ENCODE peak calls at places on chromosomes 11 and 22, in six cellular contexts. B is GM12878, V is HepG2, I is SK-N-SH, L is HCT116, Y is H1. T is an unnamed sample.
A peak's percentile ranks its signal among the peaks of the same experiment; 100 is the strongest.

GRCh38 chr22:45051419-45051818 is 41.6 kb upstream of the PHF21B start:
- DNase-seq in B (no peak), I (no peak), L (no peak), V (no peak), Y (no peak), T (no peak)

GRCh38 chr11:70544774-70545625 is 146.7 kb downstream of the CTTN start:
- DNase-seq in Y (no peak), I (no peak), V (no peak), L (no peak), B (no peak), T (no peak)

GRCh38 chr11:122319842-122320555 is 204.0 kb upstream of the BLID start:
- DNase-seq in L (no peak), V (no peak), B (no peak), I (no peak), Y (no peak), T (no peak)

GRCh38 chr11:106961518-106961917 is 56.8 kb downstream of the GUCY1A2 start:
- DNase-seq in L (no peak), B (no peak), V (no peak), I (no peak), Y (no peak), T (no peak)

GRCh38 chr11:5476184-5476819 is 12.2 kb upstream of the OR52D1 start:
- DNase-seq in L (peak; percentile 38), V (peak; percentile 36), Y (no peak), B (no peak), I (peak; percentile 53), T (peak; percentile 7)

GRCh38 chr11:118164885-118165284 is 11.6 kb downstream of the SCN2B start:
- DNase-seq in I (no peak), L (no peak), Y (no peak), V (no peak), B (no peak), T (no peak)

GRCh38 chr11:14902650-14903350 is 10.8 kb upstream of the CYP2R1 start:
- DNase-seq in I (no peak), L (no peak), B (no peak), Y (no peak), V (no peak), T (no peak)

GRCh38 chr22:36339171-36340065 is 48.3 kb downstream of the MYH9 start:
- DNase-seq in V (no peak), L (no peak), Y (no peak), I (no peak), B (no peak), T (no peak)

GRCh38 chr11:31641477-31642062 is 132.0 kb downstream of the ELP4 start:
- DNase-seq in Y (peak; percentile 59), L (peak; percentile 39), I (peak; percentile 5), V (peak; percentile 40), B (no peak), T (peak; percentile 6)

GRCh38 chr11:101336858-101337257 is 207.2 kb upstream of the PGR start:
- DNase-seq in Y (no peak), I (no peak), V (no peak), L (no peak), B (no peak), T (no peak)

GRCh38 chr11:22337571-22338464 is at the start of gene SLC17A6:
- DNase-seq in Y (peak; percentile 77), I (no peak), B (no peak), V (peak; percentile 21), L (no peak), T (peak; percentile 41)

GRCh38 chr11:83572521-83572920 is 286.4 kb upstream of the CCDC90B start:
- DNase-seq in Y (no peak), I (no peak), L (no peak), B (no peak), V (no peak), T (no peak)

GRCh38 chr11:79419120-79419519 is 21.7 kb downstream of the TENM4 start:
- DNase-seq in Y (no peak), B (no peak), I (no peak), L (peak; percentile 50), V (peak; percentile 7), T (no peak)

GRCh38 chr11:95776859-95777258 is 12.7 kb downstream of the FAM76B start:
- DNase-seq in B (no peak), I (no peak), V (no peak), Y (no peak), L (no peak), T (no peak)
- TF ChIP-seq JUND in B (no peak), I (no peak), V (no peak), Y (no peak), L (no peak), T (no peak)

GRCh38 chr11:33844236-33844635 is 47.6 kb downstream of the LMO2 start:
- DNase-seq in L (no peak), Y (no peak), V (no peak), I (no peak), B (no peak), T (no peak)

GRCh38 chr11:33847251-33847650 is 44.6 kb downstream of the LMO2 start:
- DNase-seq in L (no peak), Y (no peak), B (no peak), V (no peak), I (no peak), T (no peak)

GRCh38 chr11:33843018-33843417 is 48.9 kb downstream of the LMO2 start:
- DNase-seq in I (no peak), B (no peak), Y (no peak), V (no peak), L (no peak), T (no peak)

GRCh38 chr11:33842236-33842915 is 49.5 kb downstream of the LMO2 start:
- DNase-seq in Y (no peak), I (peak; percentile 53), V (no peak), B (no peak), L (no peak), T (no peak)
- TF ChIP-seq JUND in Y (no peak), I (no peak), V (no peak), B (no peak), L (no peak), T (no peak)

DNA sequence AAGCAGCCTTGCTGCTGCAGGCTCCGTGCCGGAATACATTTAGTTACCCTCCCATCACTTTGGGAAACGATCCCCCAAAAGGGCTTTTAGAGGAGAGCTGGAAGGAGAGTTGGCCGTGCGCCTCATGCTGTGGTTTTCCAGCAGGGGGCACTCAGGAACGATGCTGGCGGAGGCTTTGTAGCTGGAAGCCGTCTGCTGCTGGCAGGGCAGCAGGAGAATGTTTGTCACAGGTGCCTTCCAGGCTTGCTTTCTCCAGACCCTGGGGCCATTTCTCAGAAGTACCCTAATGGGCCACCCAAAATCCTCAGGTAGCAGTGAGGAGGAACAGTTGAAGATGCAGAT is 30.0 kb upstream of the CABP7 start:
- DNase-seq in B (no peak), I (peak; percentile 79), L (no peak), Y (peak; percentile 86), V (peak; percentile 24), T (peak; percentile 39)
- TF ChIP-seq JUND in B (no peak), I (no peak), L (no peak), Y (peak; percentile 13), V (no peak), T (no peak)

GRCh38 chr11:1870326-1870696 is 17.4 kb downstream of the LSP1 start:
- DNase-seq in L (no peak), Y (no peak), B (no peak), V (no peak), I (no peak), T (no peak)
- TF ChIP-seq JUND in L (no peak), Y (no peak), B (no peak), V (no peak), I (no peak), T (no peak)

DNA sequence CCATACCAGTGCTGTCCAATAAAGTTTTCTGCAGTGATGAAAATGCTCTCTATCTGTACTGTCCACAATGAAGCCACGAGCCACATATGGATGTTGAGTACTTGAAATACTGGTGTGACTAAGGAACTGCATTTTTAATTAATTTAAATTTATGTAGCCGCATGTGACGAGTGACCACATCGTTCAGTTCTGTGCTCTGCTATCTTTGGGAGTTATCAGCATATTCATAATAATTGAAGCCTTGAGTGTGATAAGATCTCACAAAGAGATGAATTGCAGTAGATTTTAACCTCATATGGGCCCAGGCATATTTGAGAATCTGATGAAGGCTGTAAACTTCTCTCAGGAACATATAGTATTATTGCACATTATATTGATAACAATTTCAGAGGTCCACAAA is 40.8 kb downstream of the GRAMD1B start:
- DNase-seq in Y (no peak), V (no peak), L (no peak), B (no peak), I (no peak), T (no peak)
- TF ChIP-seq JUND in Y (no peak), V (no peak), L (no peak), B (no peak), I (no peak), T (no peak)

DNA sequence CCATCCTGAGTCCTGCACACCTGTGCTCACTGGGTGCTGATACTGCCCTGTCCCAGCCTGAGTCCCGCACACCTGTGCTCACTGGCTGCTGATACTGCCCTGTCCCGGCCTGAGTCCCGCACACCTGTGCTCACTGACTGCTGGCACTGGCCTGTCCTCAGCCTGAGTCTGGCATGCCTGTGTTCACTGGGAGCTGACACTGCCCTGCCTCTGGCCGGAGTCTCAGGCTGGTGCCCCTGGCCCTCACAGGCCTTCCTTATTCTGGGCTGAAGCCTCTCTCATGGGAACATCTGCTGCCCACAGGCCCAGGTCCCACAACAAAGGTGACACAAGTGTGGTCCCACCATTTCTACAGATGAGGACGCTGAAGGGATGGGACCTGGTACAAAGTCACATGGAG is 115.1 kb downstream of the MPPED1 start:
- DNase-seq in V (no peak), B (no peak), Y (no peak), L (no peak), I (no peak), T (no peak)
- TF ChIP-seq JUND in V (no peak), B (no peak), Y (no peak), L (no peak), I (no peak), T (no peak)

DNA sequence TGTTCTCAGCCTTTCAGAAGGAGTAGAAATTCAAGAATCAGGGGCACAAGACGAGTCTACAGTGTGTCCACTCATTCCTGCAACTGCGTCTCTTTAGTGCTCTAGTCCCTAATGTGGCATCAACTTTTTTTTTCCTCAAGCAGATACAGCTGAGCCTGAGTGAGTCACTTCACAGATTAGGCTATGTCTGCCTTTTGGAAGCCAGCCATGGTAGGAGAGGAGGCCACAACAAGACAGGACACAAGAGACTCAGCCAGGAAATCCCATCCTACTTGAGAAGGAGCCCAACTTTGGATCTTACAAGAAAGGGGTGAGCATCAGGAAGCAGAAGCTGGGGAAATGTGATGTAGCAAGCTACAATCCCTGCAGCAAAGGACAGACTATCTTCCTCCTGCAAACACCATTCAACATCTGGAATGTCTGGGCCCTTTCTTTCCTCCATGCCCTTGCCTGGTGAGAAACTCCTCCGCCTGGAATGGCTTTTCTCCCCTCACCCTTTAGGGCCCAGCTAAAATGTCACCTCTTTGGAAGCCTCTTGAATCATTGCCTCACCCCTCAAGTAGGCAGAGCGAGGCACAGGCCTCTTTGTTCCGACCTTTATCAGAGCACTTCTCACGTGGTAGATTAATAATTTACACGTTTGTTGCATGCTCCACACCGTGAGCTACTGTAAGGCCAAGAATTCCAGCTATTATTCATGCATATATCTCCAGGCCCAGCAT is 156.4 kb upstream of the PITPNB start:
- DNase-seq in V (peak; percentile 18), I (no peak), Y (no peak), B (no peak), L (no peak), T (no peak)
- TF ChIP-seq JUND in V (no peak), I (peak; percentile 35), Y (no peak), B (no peak), L (no peak), T (no peak)

GRCh38 chr11:73478737-73479347 is 102.6 kb downstream of the RELT start:
- DNase-seq in L (peak; percentile 26), V (peak; percentile 37), I (peak; percentile 45), B (no peak), Y (no peak), T (peak; percentile 54)
- TF ChIP-seq JUND in L (no peak), V (no peak), I (no peak), B (no peak), Y (no peak), T (no peak)

GRCh38 chr11:30316237-30316636 is 6.7 kb upstream of the ARL14EP start:
- DNase-seq in L (no peak), Y (no peak), B (no peak), V (no peak), I (no peak), T (no peak)
- TF ChIP-seq JUND in L (no peak), Y (no peak), B (no peak), V (no peak), I (no peak), T (no peak)